ENCODE peak calls at places on chromosome 1, in five cellular contexts. U is ovary, V is tibial artery, X is left lung, D is astrocyte. F is an unnamed sample.

GRCh38 chr1:204894031-204894430 is 23.4 kb downstream of the NFASC start:
- DNase-seq in V (no peak), U (no peak), D (peak; percentile 46), X (no peak), F (no peak)

GRCh38 chr1:236148471-236148847 is 6.1 kb downstream of the GPR137B start:
- DNase-seq in U (no peak), D (peak; percentile 41), V (no peak), X (no peak), F (no peak)

GRCh38 chr1:28971980-28972771 is 57.8 kb downstream of the EPB41 start:
- DNase-seq in U (peak; percentile 29), X (peak; percentile 40), D (peak; percentile 92), V (no peak), F (no peak)

GRCh38 chr1:199898654-199899053 is 128.9 kb upstream of the NR5A2 start:
- DNase-seq in X (no peak), V (no peak), D (peak; percentile 15), U (no peak), F (no peak)

GRCh38 chr1:207672525-207673130 is 27.7 kb downstream of the CR1L start:
- DNase-seq in D (peak; percentile 6), U (no peak), V (no peak), X (no peak), F (no peak)

GRCh38 chr1:27145934-27146354 is 9.0 kb downstream of the SLC9A1 start:
- DNase-seq in V (peak; percentile 78), U (peak; percentile 58), X (no peak), D (peak; percentile 90), F (peak; percentile 71)

GRCh38 chr1:17258116-17258757 is 9.3 kb downstream of the PADI3 start:
- DNase-seq in D (no peak), V (no peak), U (no peak), X (no peak), F (peak; percentile 17)

GRCh38 chr1:50929376-50929958 is 30.6 kb downstream of the FAF1 start:
- DNase-seq in V (no peak), D (peak; percentile 32), U (no peak), X (no peak), F (no peak)

GRCh38 chr1:54962612-54963395 is 17.6 kb upstream of the TMEM61 start:
- DNase-seq in X (no peak), V (no peak), U (no peak), D (no peak), F (no peak)

GRCh38 chr1:21524686-21525339 is 15.6 kb downstream of the ALPL start:
- DNase-seq in U (no peak), X (peak; percentile 58), V (no peak), D (no peak), F (no peak)

GRCh38 chr1:234572966-234573365 is 37.0 kb downstream of the IRF2BP2 start:
- DNase-seq in X (no peak), U (no peak), D (no peak), V (peak; percentile 7), F (no peak)
- H3K27ac ChIP-seq in X (no peak overlapping the region), U (no peak overlapping the region), D (no peak overlapping the region), V (no peak overlapping the region), F (peak overlapping the region; percentile 39)

DNA sequence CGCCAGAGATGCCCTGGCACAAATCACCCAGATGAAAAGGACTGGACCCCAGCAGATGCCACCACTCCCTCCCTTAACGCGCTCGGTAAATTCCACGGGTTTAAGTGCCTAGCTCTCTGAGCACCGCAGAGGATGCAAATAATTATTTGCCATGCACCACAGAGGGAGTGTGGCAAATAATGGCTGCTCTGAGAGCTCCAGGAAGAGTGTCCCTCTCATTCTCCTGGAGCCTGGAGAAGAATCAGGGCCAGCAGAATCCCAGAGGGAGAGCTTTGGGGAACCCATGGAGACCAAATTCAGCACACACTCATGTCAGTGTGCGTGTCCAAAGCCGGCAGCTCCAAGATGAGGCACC is 667 bp downstream of the HHIPL2 start:
- DNase-seq in V (no peak), U (no peak), X (no peak), D (no peak), F (no peak)
- H3K4me3 ChIP-seq in V (no peak overlapping the region), U (no peak overlapping the region), X (no peak overlapping the region), D (no peak overlapping the region), F (no peak overlapping the region)

DNA sequence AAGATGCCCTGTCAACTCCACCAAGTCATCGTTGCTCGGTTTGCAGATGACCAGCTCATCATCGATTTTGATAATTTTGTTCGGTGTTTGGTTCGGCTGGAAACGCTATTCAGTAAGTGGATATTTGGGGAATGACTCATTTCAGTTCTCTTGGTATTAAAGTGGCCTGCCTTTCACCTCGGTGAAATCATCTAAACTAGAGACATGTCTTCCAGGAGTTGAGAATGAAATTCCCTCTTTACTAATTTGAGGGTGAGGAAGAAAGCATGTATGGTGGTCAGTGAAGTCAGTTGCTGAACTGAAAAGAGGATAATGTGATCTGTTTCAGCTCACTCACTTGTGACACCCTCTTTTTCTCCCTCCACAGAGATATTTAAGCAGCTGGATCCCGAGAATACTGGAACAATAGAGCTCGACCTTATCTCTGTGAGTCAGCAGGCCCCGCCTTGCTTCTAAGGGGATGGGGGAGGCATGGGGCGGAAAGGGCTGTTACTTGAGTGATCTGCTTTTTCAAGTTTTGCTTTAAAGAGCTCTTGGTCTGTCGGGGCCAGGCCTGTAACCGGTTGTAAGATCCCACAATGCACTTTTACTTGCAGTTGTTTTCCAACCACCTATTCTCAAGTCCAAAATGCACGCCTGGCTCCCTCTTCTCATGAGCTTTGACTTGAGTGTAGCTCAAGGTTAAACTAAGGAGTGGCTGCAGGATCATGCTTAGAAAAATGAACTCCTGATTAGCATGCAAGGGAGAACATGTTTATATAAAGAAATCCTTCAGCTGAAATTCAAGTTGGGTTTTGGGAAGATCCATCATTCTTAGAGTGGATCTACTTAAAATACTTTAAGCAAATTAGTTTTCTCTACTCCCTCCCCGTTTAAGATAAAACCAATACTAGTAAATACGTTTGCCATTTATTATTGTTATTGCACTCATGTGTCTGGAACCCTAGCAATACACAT is 59.8 kb downstream of the CAPN2 start:
- DNase-seq in V (no peak), U (peak; percentile 79), X (peak; percentile 76), D (peak; percentile 93), F (no peak)
- H3K4me1 ChIP-seq in V (no peaks in the 10 kb centered on the region), U (peaks cover 10% of the 10 kb centered on the region), X (peaks cover 39% of the 10 kb centered on the region), D (peaks cover 54% of the 10 kb centered on the region), F (peaks cover 4% of the 10 kb centered on the region)

GRCh38 chr1:169106095-169106920 is at the start of gene ATP1B1:
- DNase-seq in X (peak; percentile 87), D (peak; percentile 65), V (peak; percentile 88), U (peak; percentile 89), F (peak; percentile 89)

GRCh38 chr1:169108897-169109560 is 2.5 kb downstream of the ATP1B1 start:
- DNase-seq in V (no peak), D (no peak), U (no peak), X (no peak), F (no peak)

GRCh38 chr1:169106921-169107672 is 607 bp downstream of the ATP1B1 start:
- DNase-seq in D (no peak), X (no peak), V (no peak), U (peak; percentile 36), F (peak; percentile 66)

GRCh38 chr1:169109561-169110134 is 3.2 kb downstream of the ATP1B1 start:
- DNase-seq in V (no peak), X (peak; percentile 68), U (peak; percentile 58), D (peak; percentile 95), F (no peak)

DNA sequence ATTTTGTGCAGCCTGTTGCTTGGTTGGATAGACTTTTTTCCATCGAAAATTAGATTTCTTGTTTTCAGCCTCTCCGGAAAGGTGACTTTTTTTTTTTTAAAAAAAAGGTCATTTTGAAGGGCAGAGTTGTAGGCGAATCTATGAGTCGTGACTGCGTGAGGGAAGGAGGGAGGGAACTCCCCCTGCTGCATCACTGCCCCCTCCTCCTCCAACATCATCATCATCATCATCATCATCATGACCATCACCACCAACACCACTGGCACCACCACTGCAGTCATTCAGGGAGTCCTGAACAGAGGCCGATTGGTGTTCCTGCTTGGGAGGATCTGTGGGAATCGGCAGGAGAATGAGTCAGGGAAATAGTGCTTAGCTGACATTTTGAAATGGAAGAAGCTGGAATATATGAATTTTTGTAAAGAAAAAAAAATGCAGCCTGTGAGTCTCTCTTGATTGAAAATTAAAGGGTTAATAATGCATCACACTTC is 1.2 kb downstream of the ATP1B1 start:
- DNase-seq in U (peak; percentile 20), V (no peak), X (no peak), D (peak; percentile 65), F (peak; percentile 31)
- H3K27ac ChIP-seq in U (peak overlapping the region; percentile 58), V (no peak overlapping the region), X (peak overlapping the region; percentile 86), D (peak overlapping the region; percentile 86), F (peak overlapping the region; percentile 96)

GRCh38 chr1:202710070-202711025 is at the start of gene SYT2:
- DNase-seq in V (no peak), D (no peak), X (peak; percentile 38), U (peak; percentile 72), F (peak; percentile 27)
- H3K4me3 ChIP-seq in V (peak within 1 kb of the TSS; percentile 19), D (peak within 1 kb of the TSS; percentile 28), X (peak within 1 kb of the TSS; percentile 14), U (peak within 1 kb of the TSS; percentile 29), F (peak within 1 kb of the TSS; percentile 60)

GRCh38 chr1:6259491-6260362 is 1.2 kb downstream of the GPR153 start:
- DNase-seq in V (peak; percentile 83), D (peak; percentile 47), U (peak; percentile 87), X (peak; percentile 86), F (peak; percentile 89)

GRCh38 chr1:6262570-6263420 is 1.9 kb upstream of the GPR153 start:
- DNase-seq in U (peak; percentile 51), X (no peak), D (no peak), V (no peak), F (peak; percentile 88)

GRCh38 chr1:6260961-6261614 is at the start of gene GPR153:
- DNase-seq in V (no peak), D (no peak), X (no peak), U (no peak), F (no peak)

GRCh38 chr1:6260433-6260934 is 414 bp downstream of the GPR153 start:
- DNase-seq in V (no peak), X (no peak), U (peak; percentile 47), D (no peak), F (peak; percentile 64)

DNA sequence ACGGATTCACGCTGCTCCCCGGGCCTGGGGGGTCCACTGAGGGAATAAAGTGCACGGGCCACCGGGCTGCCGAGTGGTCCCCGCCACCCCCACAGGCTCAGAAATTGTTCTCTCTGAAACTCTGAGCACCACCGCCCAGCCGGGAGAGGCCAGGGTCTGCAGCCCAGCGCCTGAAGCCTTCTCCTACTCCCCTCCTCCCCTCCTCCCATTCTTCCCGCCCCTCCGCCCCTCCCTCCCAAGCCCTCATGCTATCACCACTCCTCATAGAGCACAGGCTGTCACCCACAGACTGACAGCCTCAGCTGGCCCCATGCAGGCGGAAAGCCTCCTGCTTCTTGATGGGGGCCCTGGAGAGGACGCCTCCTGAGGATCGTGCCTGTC is 707 bp upstream of the GPR153 start:
- DNase-seq in U (no peak), V (no peak), D (no peak), X (no peak), F (no peak)
- H3K4me1 ChIP-seq in U (peaks cover 23% of the 10 kb centered on the region), V (no peaks in the 10 kb centered on the region), D (peaks cover 7% of the 10 kb centered on the region), X (peaks cover 26% of the 10 kb centered on the region), F (peaks cover 4% of the 10 kb centered on the region)

GRCh38 chr1:117615474-117615873 is 9.6 kb downstream of the TENT5C start:
- DNase-seq in D (no peak), X (no peak), U (no peak), V (no peak), F (no peak)
- H3K27ac ChIP-seq in D (no peak overlapping the region), X (no peak overlapping the region), U (no peak overlapping the region), V (no peak overlapping the region), F (peak overlapping the region; percentile 71)